ENCODE peak calls at places on chromosomes 7 and 10, in six cellular contexts. One of them, this sample, is unnamed.

GRCh38 chr10:77832243-77832642 is 94.3 kb downstream of the DLG5 start:
- DNase-seq in A549: no peak
- DNase-seq in fibroblast of mammary gland: no peak
- DNase-seq in Peyer's patch: no peak
- DNase-seq in tibial nerve: no peak
- DNase-seq in coronary artery: no peak
- DNase-seq in this sample: no peak

GRCh38 chr10:112395809-112396530 is 22.1 kb downstream of the ACSL5 start:
- DNase-seq in A549: no peak
- DNase-seq in fibroblast of mammary gland: no peak
- DNase-seq in Peyer's patch: no peak
- DNase-seq in tibial nerve: no peak
- DNase-seq in coronary artery: no peak
- DNase-seq in this sample: no peak

GRCh38 chr10:10826125-10826524 is 191.5 kb upstream of the CELF2 start:
- DNase-seq in A549: no peak
- DNase-seq in fibroblast of mammary gland: peak
- DNase-seq in Peyer's patch: no peak
- DNase-seq in tibial nerve: no peak
- DNase-seq in coronary artery: no peak
- DNase-seq in this sample: no peak

GRCh38 chr10:16155761-16156322 is 281.0 kb upstream of the PTER start:
- DNase-seq in A549: no peak
- DNase-seq in fibroblast of mammary gland: no peak
- DNase-seq in Peyer's patch: no peak
- DNase-seq in tibial nerve: no peak
- DNase-seq in coronary artery: no peak
- DNase-seq in this sample: no peak

GRCh38 chr7:47293884-47294568 is 287.9 kb downstream of the TNS3 start:
- DNase-seq in A549: no peak
- DNase-seq in fibroblast of mammary gland: peak
- DNase-seq in Peyer's patch: peak
- DNase-seq in tibial nerve: peak
- DNase-seq in coronary artery: no peak
- DNase-seq in this sample: no peak

GRCh38 chr10:74067373-74068370 is 69.8 kb downstream of the VCL start:
- DNase-seq in A549: no peak
- DNase-seq in fibroblast of mammary gland: peak
- DNase-seq in Peyer's patch: no peak
- DNase-seq in tibial nerve: no peak
- DNase-seq in coronary artery: no peak
- DNase-seq in this sample: no peak

GRCh38 chr7:124701955-124702354 is 63.6 kb downstream of the GPR37 start:
- DNase-seq in A549: no peak
- DNase-seq in fibroblast of mammary gland: no peak
- DNase-seq in Peyer's patch: no peak
- DNase-seq in tibial nerve: no peak
- DNase-seq in coronary artery: no peak
- DNase-seq in this sample: no peak

GRCh38 chr10:89278034-89278535 is 23.8 kb upstream of the IFIT2 start:
- DNase-seq in A549: peak
- DNase-seq in fibroblast of mammary gland: peak
- DNase-seq in Peyer's patch: no peak
- DNase-seq in tibial nerve: peak
- DNase-seq in coronary artery: no peak
- DNase-seq in this sample: no peak

GRCh38 chr10:48445932-48446331 is 139.5 kb downstream of the MAPK8 start:
- DNase-seq in A549: no peak
- DNase-seq in fibroblast of mammary gland: no peak
- DNase-seq in Peyer's patch: no peak
- DNase-seq in tibial nerve: no peak
- DNase-seq in coronary artery: no peak
- DNase-seq in this sample: no peak

GRCh38 chr7:25995893-25996529 is 156.0 kb upstream of the NFE2L3 start:
- DNase-seq in A549: no peak
- DNase-seq in fibroblast of mammary gland: peak
- DNase-seq in Peyer's patch: no peak
- DNase-seq in tibial nerve: no peak
- DNase-seq in coronary artery: no peak
- DNase-seq in this sample: no peak
- TF ChIP-seq CTCF in A549: no peak
- TF ChIP-seq CTCF in fibroblast of mammary gland: no peak
- TF ChIP-seq CTCF in Peyer's patch: peak
- TF ChIP-seq CTCF in tibial nerve: no peak
- TF ChIP-seq CTCF in coronary artery: no peak
- TF ChIP-seq CTCF in this sample: peak

GRCh38 chr7:49774459-49775064 is 1.1 kb downstream of the VWC2 start:
- DNase-seq in A549: no peak
- DNase-seq in fibroblast of mammary gland: no peak
- DNase-seq in Peyer's patch: no peak
- DNase-seq in tibial nerve: no peak
- DNase-seq in coronary artery: no peak
- DNase-seq in this sample: no peak
- H3K4me3 ChIP-seq in A549: no peak
- H3K4me3 ChIP-seq in fibroblast of mammary gland: no peak
- H3K4me3 ChIP-seq in Peyer's patch: peak
- H3K4me3 ChIP-seq in tibial nerve: peak
- H3K4me3 ChIP-seq in coronary artery: peak
- H3K4me3 ChIP-seq in this sample: peak

GRCh38 chr7:12249706-12250105 is 38.6 kb downstream of the TMEM106B start:
- DNase-seq in A549: no peak
- DNase-seq in fibroblast of mammary gland: no peak
- DNase-seq in Peyer's patch: no peak
- DNase-seq in tibial nerve: no peak
- DNase-seq in coronary artery: no peak
- DNase-seq in this sample: no peak
- TF ChIP-seq CTCF in A549: no peak
- TF ChIP-seq CTCF in fibroblast of mammary gland: no peak
- TF ChIP-seq CTCF in Peyer's patch: no peak
- TF ChIP-seq CTCF in tibial nerve: no peak
- TF ChIP-seq CTCF in coronary artery: no peak
- TF ChIP-seq CTCF in this sample: no peak

GRCh38 chr7:116800594-116800993 is 61.8 kb upstream of the CAPZA2 start:
- DNase-seq in A549: no peak
- DNase-seq in fibroblast of mammary gland: no peak
- DNase-seq in Peyer's patch: no peak
- DNase-seq in tibial nerve: no peak
- DNase-seq in coronary artery: no peak
- DNase-seq in this sample: no peak

GRCh38 chr7:116801092-116801710 is 61.2 kb upstream of the CAPZA2 start:
- DNase-seq in A549: peak
- DNase-seq in fibroblast of mammary gland: peak
- DNase-seq in Peyer's patch: no peak
- DNase-seq in tibial nerve: no peak
- DNase-seq in coronary artery: no peak
- DNase-seq in this sample: no peak

GRCh38 chr7:116802144-116802747 is 60.1 kb upstream of the CAPZA2 start:
- DNase-seq in A549: no peak
- DNase-seq in fibroblast of mammary gland: no peak
- DNase-seq in Peyer's patch: no peak
- DNase-seq in tibial nerve: no peak
- DNase-seq in coronary artery: no peak
- DNase-seq in this sample: no peak

GRCh38 chr7:116804459-116804858 is 57.9 kb upstream of the CAPZA2 start:
- DNase-seq in A549: no peak
- DNase-seq in fibroblast of mammary gland: no peak
- DNase-seq in Peyer's patch: no peak
- DNase-seq in tibial nerve: no peak
- DNase-seq in coronary artery: no peak
- DNase-seq in this sample: no peak

DNA sequence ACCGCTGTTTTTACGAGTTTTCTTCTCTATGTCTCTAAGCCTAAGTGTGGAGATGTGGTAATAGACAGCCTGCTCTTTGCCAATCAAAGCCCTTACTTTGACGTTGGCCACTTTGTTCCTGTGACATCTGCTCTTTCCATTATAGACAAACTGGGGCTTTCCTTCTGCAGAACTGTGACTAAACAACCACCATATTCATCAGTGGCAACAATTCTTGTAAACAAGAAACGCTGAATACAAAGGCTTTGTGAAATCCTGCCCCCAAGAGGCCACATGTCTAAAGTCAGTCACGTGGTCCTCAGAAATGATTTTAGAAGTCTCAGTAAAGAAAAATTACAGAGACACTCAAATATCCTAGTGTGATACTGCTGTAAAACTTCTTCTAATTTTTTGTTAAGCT is 59.6 kb upstream of the CAPZA2 start:
- DNase-seq in A549: peak
- DNase-seq in fibroblast of mammary gland: peak
- DNase-seq in Peyer's patch: no peak
- DNase-seq in tibial nerve: peak
- DNase-seq in coronary artery: no peak
- DNase-seq in this sample: peak
- H3K4me3 ChIP-seq in A549: no peak
- H3K4me3 ChIP-seq in fibroblast of mammary gland: no peak
- H3K4me3 ChIP-seq in Peyer's patch: no peak
- H3K4me3 ChIP-seq in tibial nerve: no peak
- H3K4me3 ChIP-seq in coronary artery: no peak
- H3K4me3 ChIP-seq in this sample: no peak

DNA sequence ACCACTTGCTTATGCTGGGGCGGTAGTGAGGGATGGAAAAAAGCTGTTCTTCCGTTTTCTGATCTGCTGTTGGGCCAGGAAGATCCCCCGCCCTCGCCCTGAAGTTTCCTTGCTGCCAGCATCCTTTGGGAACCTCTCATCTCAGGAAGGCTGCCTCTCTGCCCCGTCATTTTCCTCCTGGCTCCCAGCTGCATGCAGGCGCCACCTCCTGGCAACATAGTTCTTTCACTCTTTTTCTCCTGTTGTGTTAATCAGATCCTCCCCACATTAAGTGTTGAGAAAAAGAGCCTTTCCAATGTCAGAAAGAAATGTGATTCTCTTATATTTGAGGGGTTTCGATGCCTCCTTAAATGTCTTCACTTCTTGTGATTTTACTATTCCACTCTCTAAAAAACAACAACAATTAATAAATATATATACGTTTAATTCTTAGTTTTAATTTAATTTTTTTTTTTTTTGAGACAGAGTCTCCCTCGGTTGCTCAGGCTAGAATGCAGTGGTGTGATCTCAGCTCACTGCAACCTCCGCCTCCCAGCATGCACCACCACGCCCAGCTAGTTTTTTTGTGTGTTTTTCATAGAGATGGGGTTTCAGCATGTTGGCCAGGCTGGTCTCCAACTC is 122.9 kb downstream of the RALA start:
- DNase-seq in A549: peak
- DNase-seq in fibroblast of mammary gland: peak
- DNase-seq in Peyer's patch: peak
- DNase-seq in tibial nerve: peak
- DNase-seq in coronary artery: peak
- DNase-seq in this sample: no peak
- TF ChIP-seq CTCF in A549: peak
- TF ChIP-seq CTCF in fibroblast of mammary gland: peak
- TF ChIP-seq CTCF in Peyer's patch: peak
- TF ChIP-seq CTCF in tibial nerve: peak
- TF ChIP-seq CTCF in coronary artery: peak
- TF ChIP-seq CTCF in this sample: peak

DNA sequence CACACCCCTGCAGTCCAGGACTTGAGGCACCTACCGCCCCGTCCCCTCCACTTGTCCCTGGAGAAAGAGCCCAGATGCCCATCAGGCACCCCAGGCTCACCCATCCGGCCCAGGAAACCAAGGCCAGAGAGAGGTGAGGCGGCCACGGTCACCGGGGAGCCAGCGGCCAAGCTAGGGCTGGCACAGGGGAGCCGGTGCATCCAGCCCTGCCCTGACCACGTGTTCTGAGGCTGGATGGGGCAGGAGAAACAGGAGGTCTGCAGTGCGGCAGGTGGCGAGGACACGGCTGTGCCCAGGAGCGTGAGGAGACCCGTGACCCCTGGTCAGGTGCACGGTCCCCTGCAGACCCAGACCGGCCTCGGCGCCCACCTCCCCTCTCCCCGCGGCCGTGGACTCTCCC is 27.6 kb downstream of the UNCX start:
- DNase-seq in A549: no peak
- DNase-seq in fibroblast of mammary gland: no peak
- DNase-seq in Peyer's patch: no peak
- DNase-seq in tibial nerve: no peak
- DNase-seq in coronary artery: no peak
- DNase-seq in this sample: no peak
- H3K4me3 ChIP-seq in A549: no peak
- H3K4me3 ChIP-seq in fibroblast of mammary gland: no peak
- H3K4me3 ChIP-seq in Peyer's patch: no peak
- H3K4me3 ChIP-seq in tibial nerve: no peak
- H3K4me3 ChIP-seq in coronary artery: no peak
- H3K4me3 ChIP-seq in this sample: no peak

This sample was measured in GM06990.